ENCODE peak calls at places on chromosomes 13 and 19, in ten cellular contexts. V is breast epithelium; S is lower lobe of right lung; P is CD4-positive, alpha-beta T cell; O is tibial nerve; R is AG09319; C is upper lobe of right lung; E is mammary epithelial cell; H is mesothelial cell of epicardium; A is right lobe of liver. X is an unnamed sample.

GRCh38 chr19:42270346-42271044 is 1.4 kb downstream of the CIC start:
- DNase-seq in V (peak), S (peak), P (peak), O (peak), R (peak), C (peak), E (peak), H (no peak), A (peak), X (peak)

GRCh38 chr13:99958402-99959126 is 13.0 kb downstream of the ZIC5 start:
- DNase-seq in V (no peak), S (no peak), P (no peak), O (no peak), R (no peak), C (no peak), E (no peak), H (no peak), A (no peak), X (no peak)

GRCh38 chr13:24630851-24631341 is 49.3 kb upstream of the ATP12A start:
- DNase-seq in V (no peak), S (no peak), P (no peak), O (no peak), R (no peak), C (no peak), E (peak), H (no peak), A (no peak), X (no peak)

GRCh38 chr13:49651775-49652690 is 23.7 kb downstream of the ARL11 start:
- DNase-seq in V (no peak), S (no peak), P (no peak), O (no peak), R (no peak), C (no peak), E (no peak), H (no peak), A (no peak), X (no peak)

GRCh38 chr13:42893346-42893745 is 98.7 kb downstream of the EPSTI1 start:
- DNase-seq in V (no peak), S (no peak), P (no peak), O (no peak), R (no peak), C (no peak), E (peak), H (no peak), A (no peak), X (no peak)

GRCh38 chr19:1001538-1002166 is 1.4 kb downstream of the GRIN3B start:
- DNase-seq in V (no peak), S (peak), P (peak), O (no peak), R (no peak), C (peak), E (no peak), H (no peak), A (no peak), X (peak)

GRCh38 chr19:29676586-29676985 is 11.3 kb downstream of the PLEKHF1 start:
- DNase-seq in V (no peak), S (no peak), P (no peak), O (no peak), R (no peak), C (peak), E (no peak), H (no peak), A (peak), X (no peak)

GRCh38 chr19:52188822-52189744 is 769 bp upstream of the PPP2R1A start:
- DNase-seq in V (peak), S (peak), P (no peak), O (no peak), R (no peak), C (peak), E (no peak), H (peak), A (no peak), X (no peak)

GRCh38 chr13:60163525-60164471 is at the start of gene DIAPH3:
- DNase-seq in V (peak), S (peak), P (peak), O (peak), R (peak), C (peak), E (peak), H (peak), A (peak), X (peak)

GRCh38 chr13:73326215-73326558 is 267.4 kb downstream of the KLF5 start:
- DNase-seq in V (no peak), S (no peak), P (no peak), O (no peak), R (no peak), C (no peak), E (no peak), H (no peak), A (no peak), X (no peak)

GRCh38 chr13:51266642-51267041 is 44.4 kb downstream of the FAM124A start:
- DNase-seq in V (no peak), S (no peak), P (no peak), O (no peak), R (no peak), C (no peak), E (no peak), H (no peak), A (no peak), X (no peak)

GRCh38 chr13:73730014-73730413 is 404.2 kb downstream of the KLF12 start:
- DNase-seq in V (no peak), S (no peak), P (no peak), O (no peak), R (no peak), C (no peak), E (no peak), H (no peak), A (no peak), X (no peak)

GRCh38 chr13:58202099-58202498 is 570.6 kb downstream of the PCDH17 start:
- DNase-seq in V (no peak), S (no peak), P (no peak), O (no peak), R (no peak), C (no peak), E (no peak), H (no peak), A (no peak), X (no peak)

GRCh38 chr13:60755380-60756163 is 358.6 kb downstream of the TDRD3 start:
- DNase-seq in V (no peak), S (no peak), P (no peak), O (no peak), R (no peak), C (no peak), E (no peak), H (no peak), A (no peak), X (no peak)

GRCh38 chr19:10617409-10618121 is 7.8 kb upstream of the SLC44A2 start:
- DNase-seq in V (peak), S (no peak), P (no peak), O (no peak), R (no peak), C (no peak), E (peak), H (no peak), A (no peak), X (no peak)
- TF ChIP-seq CTCF in V (no peak), S (no peak), P (no peak), O (no peak), R (no peak), C (no peak), E (no peak), H (no peak), A (no peak), X (no peak)

GRCh38 chr13:36323408-36323807 is 22.8 kb downstream of the SPART start:
- DNase-seq in V (no peak), S (no peak), P (no peak), O (no peak), R (no peak), C (no peak), E (no peak), H (no peak), A (no peak), X (no peak)
- TF ChIP-seq CTCF in V (no peak), S (no peak), P (no peak), O (no peak), R (no peak), C (no peak), E (no peak), H (no peak), A (no peak), X (no peak)

GRCh38 chr13:98118865-98119264 is 24.0 kb upstream of the FARP1 start:
- DNase-seq in V (no peak), S (no peak), P (no peak), O (no peak), R (no peak), C (no peak), E (no peak), H (no peak), A (no peak), X (no peak)

DNA sequence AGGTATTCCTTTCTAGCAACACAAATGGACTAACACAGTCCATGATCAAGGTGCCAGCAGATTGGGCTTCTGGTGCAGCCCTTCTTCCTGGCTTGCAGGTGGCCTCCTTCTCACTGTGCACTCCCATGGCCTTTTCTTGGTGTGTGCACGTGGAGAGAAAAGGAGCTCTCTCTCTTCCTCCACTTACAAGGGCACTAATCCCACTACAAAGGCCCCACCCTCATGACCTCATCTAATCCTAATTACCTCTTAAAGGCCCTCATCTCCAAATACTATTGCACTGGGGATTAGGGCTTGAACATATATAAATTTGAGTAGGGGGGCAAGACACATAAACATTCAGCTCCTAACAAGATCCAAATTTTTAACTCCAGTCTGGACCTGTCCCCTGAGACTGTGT is 19.7 kb upstream of the FARP1 start:
- DNase-seq in V (no peak), S (no peak), P (no peak), O (no peak), R (no peak), C (no peak), E (no peak), H (no peak), A (no peak), X (no peak)
- TF ChIP-seq CTCF in V (no peak), S (no peak), P (no peak), O (no peak), R (no peak), C (no peak), E (no peak), H (no peak), A (no peak), X (no peak)

GRCh38 chr19:46977548-46977947 is 42.1 kb upstream of the NPAS1 start:
- DNase-seq in V (no peak), S (no peak), P (no peak), O (no peak), R (no peak), C (no peak), E (no peak), H (no peak), A (no peak), X (no peak)

GRCh38 chr19:46980756-46981155 is 38.9 kb upstream of the NPAS1 start:
- DNase-seq in V (no peak), S (no peak), P (no peak), O (no peak), R (no peak), C (no peak), E (no peak), H (no peak), A (no peak), X (no peak)

GRCh38 chr19:46979770-46980105 is 39.9 kb upstream of the NPAS1 start:
- DNase-seq in V (no peak), S (no peak), P (no peak), O (no peak), R (no peak), C (no peak), E (no peak), H (no peak), A (no peak), X (no peak)

GRCh38 chr19:46978470-46978869 is 41.2 kb upstream of the NPAS1 start:
- DNase-seq in V (no peak), S (no peak), P (no peak), O (no peak), R (no peak), C (no peak), E (no peak), H (no peak), A (no peak), X (no peak)

DNA sequence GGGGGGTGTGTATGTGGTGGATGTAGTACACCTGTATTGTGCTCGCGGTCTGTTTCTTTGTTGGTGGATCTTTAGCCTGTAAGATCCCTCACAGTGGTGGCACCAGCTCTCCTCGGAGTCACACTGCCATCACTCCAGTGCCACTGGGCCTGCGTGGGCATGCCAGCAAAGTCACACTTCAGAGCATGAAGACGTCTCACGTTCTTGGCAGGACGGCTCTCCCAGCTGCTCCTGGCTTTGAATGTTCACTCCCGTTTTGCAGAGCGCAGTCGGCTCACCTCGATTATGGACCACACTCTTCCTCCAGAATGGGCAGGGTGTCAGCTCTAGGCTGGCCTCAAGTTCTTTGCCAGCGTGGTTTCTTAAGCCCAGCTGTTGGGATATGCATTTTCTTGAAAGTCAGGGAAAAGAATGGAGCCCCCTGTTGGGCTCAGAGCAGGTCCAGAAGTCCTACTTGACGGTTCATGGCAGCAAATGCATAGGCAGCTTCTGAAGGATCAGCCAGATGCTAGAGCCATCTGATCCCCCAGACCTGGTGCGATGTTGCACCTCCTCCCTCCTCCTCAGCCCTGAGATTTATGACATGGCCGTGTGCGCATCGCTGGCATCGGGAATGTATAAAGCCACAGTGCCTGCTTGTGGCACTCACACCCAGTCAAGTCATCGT is 40.4 kb upstream of the NPAS1 start:
- DNase-seq in V (no peak), S (no peak), P (no peak), O (no peak), R (no peak), C (no peak), E (no peak), H (no peak), A (no peak), X (no peak)
- TF ChIP-seq CTCF in V (no peak), S (no peak), P (no peak), O (no peak), R (no peak), C (no peak), E (no peak), H (no peak), A (no peak), X (no peak)

GRCh38 chr13:46184277-46184699 is 2.3 kb upstream of the LCP1 start:
- DNase-seq in V (no peak), S (peak), P (peak), O (no peak), R (no peak), C (no peak), E (no peak), H (no peak), A (no peak), X (peak)
- TF ChIP-seq CTCF in V (no peak), S (peak), P (peak), O (peak), R (peak), C (peak), E (peak), H (peak), A (peak), X (peak)

X was measured in GM10248.